ENCODE peak calls at places on chromosomes 16 and 17, in eight cellular contexts. N, U, I, V, G, M, R and O are unnamed samples.

GRCh38 chr17:11738151-11738550 is 139.9 kb downstream of the DNAH9 start:
- DNase-seq in G (no peak), V (no peak), N (no peak), U (no peak), M (no peak), I (no peak), R (no peak), O (no peak)

GRCh38 chr17:58112970-58113631 is 29.9 kb downstream of the DYNLL2 start:
- DNase-seq in U (peak; percentile 88), N (peak; percentile 42), M (peak; percentile 69), V (peak; percentile 49), R (no peak), G (peak; percentile 77), I (peak; percentile 89), O (peak; percentile 77)

GRCh38 chr17:76353004-76353598 is 615 bp downstream of the PRPSAP1 start:
- DNase-seq in V (no peak), R (no peak), G (peak; percentile 49), N (no peak), M (peak; percentile 1), U (peak; percentile 57), I (peak; percentile 53), O (no peak)

GRCh38 chr16:67415872-67416793 is at the start of gene ZDHHC1:
- DNase-seq in V (no peak), I (peak; percentile 84), M (no peak), N (peak; percentile 65), R (no peak), U (peak; percentile 89), G (peak; percentile 73), O (peak; percentile 46)

GRCh38 chr16:974001-974601 is 3.3 kb upstream of the LMF1 start:
- DNase-seq in V (no peak), M (no peak), I (no peak), G (no peak), U (no peak), R (no peak), N (no peak), O (no peak)

GRCh38 chr16:1069154-1069553 is 3.4 kb upstream of the SSTR5 start:
- DNase-seq in N (no peak), G (no peak), U (no peak), I (peak; percentile 21), V (no peak), R (no peak), M (no peak), O (no peak)

GRCh38 chr16:48499822-48500440 is 110.0 kb downstream of the N4BP1 start:
- DNase-seq in G (peak; percentile 69), U (peak; percentile 94), I (no peak), V (no peak), M (no peak), N (peak; percentile 89), R (peak; percentile 60), O (peak; percentile 85)

GRCh38 chr16:1308036-1308976 is 1.1 kb upstream of the UBE2I start:
- DNase-seq in U (no peak), N (peak; percentile 39), I (no peak), V (no peak), R (no peak), M (no peak), G (peak; percentile 52), O (no peak)

GRCh38 chr17:74345433-74346241 is 16.0 kb downstream of the BTBD17 start:
- DNase-seq in M (no peak), G (no peak), I (peak; percentile 8), R (no peak), U (no peak), N (no peak), V (no peak), O (no peak)

GRCh38 chr16:89446136-89446974 is 44.0 kb downstream of the ANKRD11 start:
- DNase-seq in M (no peak), I (no peak), U (no peak), V (peak; percentile 44), R (no peak), G (no peak), N (no peak), O (no peak)

GRCh38 chr16:55401036-55401435 is 77.0 kb downstream of the IRX6 start:
- DNase-seq in N (no peak), V (no peak), R (no peak), M (no peak), U (no peak), G (no peak), I (no peak), O (no peak)

GRCh38 chr16:5059386-5060072 is 6.2 kb downstream of the C16orf89 start:
- DNase-seq in G (no peak), U (no peak), R (no peak), M (no peak), N (no peak), I (no peak), V (no peak), O (no peak)

GRCh38 chr17:70168979-70169706 is at the start of gene KCNJ2:
- DNase-seq in N (peak; percentile 77), I (peak; percentile 92), M (peak; percentile 2), U (peak; percentile 86), V (peak; percentile 17), R (peak; percentile 26), G (peak; percentile 86), O (peak; percentile 93)

GRCh38 chr16:49129935-49130334 is 151.7 kb downstream of the CBLN1 start:
- DNase-seq in G (no peak), N (no peak), M (no peak), V (no peak), U (no peak), R (no peak), I (no peak), O (no peak)

GRCh38 chr16:23836404-23837291 is 865 bp downstream of the PRKCB start:
- DNase-seq in G (no peak), N (no peak), M (peak; percentile 42), R (no peak), I (peak; percentile 37), V (peak; percentile 49), U (no peak), O (no peak)

GRCh38 chr16:88705076-88705684 is 1.0 kb downstream of the RNF166 start:
- DNase-seq in G (no peak), M (no peak), V (no peak), I (no peak), R (no peak), U (peak; percentile 38), N (no peak), O (no peak)

GRCh38 chr17:14016858-14017257 is 52.4 kb upstream of the COX10 start:
- DNase-seq in V (no peak), I (no peak), U (no peak), N (no peak), R (no peak), M (no peak), G (no peak), O (no peak)

GRCh38 chr16:58444265-58444664 is 52.0 kb downstream of the GINS3 start:
- DNase-seq in N (no peak), V (no peak), I (no peak), U (no peak), R (no peak), M (no peak), G (no peak), O (no peak)

GRCh38 chr17:143785-144281 is 6.5 kb downstream of the SCGB1C2 start:
- DNase-seq in V (peak; percentile 5), G (peak; percentile 79), U (peak; percentile 86), N (peak; percentile 45), I (peak; percentile 95), M (peak; percentile 76), R (no peak), O (peak; percentile 22)